ENCODE peak calls at places on chromosomes 3 and 15, in five cellular contexts. Z is testis, Y is psoas muscle, B is heart right ventricle, Q is heart left ventricle. F is an unnamed sample.
A peak's percentile ranks its signal among the peaks of the same experiment; 100 is the strongest.

GRCh38 chr15:57743424-57743823 is 36.9 kb downstream of the POLR2M start:
- DNase-seq in Z (no peak), Y (no peak), B (no peak), Q (no peak), F (no peak)

GRCh38 chr3:128424508-128425069 is 42.1 kb downstream of the DNAJB8 start:
- DNase-seq in Z (no peak), Y (no peak), B (no peak), Q (no peak), F (no peak)

GRCh38 chr3:51522273-51522981 is 16.1 kb upstream of the RAD54L2 start:
- DNase-seq in Z (no peak), Y (no peak), B (no peak), Q (no peak), F (no peak)

GRCh38 chr3:103218146-103218545 is 783.3 kb downstream of the ZPLD1 start:
- DNase-seq in Z (no peak), Y (no peak), B (no peak), Q (no peak), F (no peak)

GRCh38 chr15:32855942-32856341 is 138.1 kb downstream of the GREM1 start:
- DNase-seq in Z (no peak), Y (no peak), B (peak; percentile 7), Q (no peak), F (peak; percentile 33)

GRCh38 chr15:32871887-32872286 is 154.1 kb downstream of the GREM1 start:
- DNase-seq in Z (no peak), Y (no peak), B (no peak), Q (no peak), F (no peak)

GRCh38 chr15:46879067-46879770 is 838.1 kb upstream of the SEMA6D start:
- DNase-seq in Z (no peak), Y (no peak), B (no peak), Q (no peak), F (no peak)

GRCh38 chr3:128360243-128360642 is 106.4 kb downstream of the DNAJB8 start:
- DNase-seq in Z (no peak), Y (no peak), B (no peak), Q (peak; percentile 22), F (no peak)

GRCh38 chr3:153621988-153622387 is 460.0 kb downstream of the RAP2B start:
- DNase-seq in Z (no peak), Y (no peak), B (no peak), Q (no peak), F (no peak)

GRCh38 chr3:112117826-112118571 is 15.0 kb downstream of the GCSAM start:
- DNase-seq in Z (peak; percentile 23), Y (no peak), B (no peak), Q (peak; percentile 33), F (peak; percentile 37)

GRCh38 chr3:49015765-49016164 is 2.6 kb downstream of the DALRD3 start:
- DNase-seq in Z (no peak), Y (no peak), B (no peak), Q (no peak), F (no peak)

DNA sequence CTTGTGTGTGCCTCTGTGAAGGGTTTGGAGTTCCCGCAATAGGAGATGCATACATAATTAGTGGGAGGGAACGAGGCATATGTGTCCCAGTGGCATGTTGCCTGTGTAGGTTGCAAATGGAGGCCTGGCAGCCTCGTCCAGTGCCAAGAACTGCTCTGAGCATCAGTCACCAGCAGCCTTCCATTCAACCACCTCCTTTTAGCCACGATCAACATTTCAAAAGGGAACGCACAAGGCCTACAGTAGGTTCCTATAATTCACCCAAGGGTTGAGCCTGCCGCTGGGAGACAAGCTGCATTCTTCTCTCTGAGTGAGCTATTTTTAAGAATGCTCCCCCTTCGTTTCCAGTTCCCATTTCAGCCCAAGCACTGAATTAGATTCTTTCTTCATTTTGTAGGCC is 78.8 kb upstream of the CTNNB1 start:
- DNase-seq in Z (no peak), Y (no peak), B (no peak), Q (no peak), F (no peak)
- H3K27ac ChIP-seq in Z (no peak overlapping the region), Y (no peak overlapping the region), B (peak overlapping the region; percentile 45), Q (peak overlapping the region; percentile 21), F (no peak overlapping the region)

GRCh38 chr15:101679861-101680260 is 27.7 kb upstream of the TM2D3 start:
- DNase-seq in Z (no peak), Y (no peak), B (no peak), Q (no peak), F (no peak)

GRCh38 chr15:101672298-101672697 is 20.1 kb upstream of the TM2D3 start:
- DNase-seq in Z (no peak), Y (no peak), B (no peak), Q (peak; percentile 38), F (no peak)

GRCh38 chr15:101675796-101676582 is 23.8 kb upstream of the TM2D3 start:
- DNase-seq in Z (no peak), Y (no peak), B (no peak), Q (no peak), F (no peak)

GRCh38 chr15:101675015-101675414 is 22.8 kb upstream of the TM2D3 start:
- DNase-seq in Z (no peak), Y (no peak), B (no peak), Q (no peak), F (no peak)

DNA sequence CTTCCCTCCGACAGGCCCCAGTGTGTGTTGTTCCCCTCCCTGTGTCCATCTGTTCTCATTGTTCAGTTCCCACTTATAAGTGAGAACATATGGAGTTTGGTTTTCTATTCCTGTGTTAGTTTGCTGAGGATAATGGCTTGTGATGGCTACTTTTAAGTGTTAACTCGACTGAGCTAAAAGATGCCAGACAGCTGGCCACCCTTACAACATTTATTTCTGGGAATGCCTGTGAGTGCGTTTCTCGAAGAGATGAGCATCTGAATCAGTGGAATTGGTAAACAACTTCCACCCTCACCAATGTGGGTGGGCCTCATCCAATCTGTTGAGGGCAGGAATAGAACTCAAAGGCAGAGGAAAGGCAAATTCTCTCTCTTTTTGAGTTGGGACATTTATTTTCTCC is 24.8 kb upstream of the TM2D3 start:
- DNase-seq in Z (no peak), Y (no peak), B (no peak), Q (no peak), F (no peak)
- H3K27ac ChIP-seq in Z (no peak overlapping the region), Y (no peak overlapping the region), B (no peak overlapping the region), Q (no peak overlapping the region), F (no peak overlapping the region)

DNA sequence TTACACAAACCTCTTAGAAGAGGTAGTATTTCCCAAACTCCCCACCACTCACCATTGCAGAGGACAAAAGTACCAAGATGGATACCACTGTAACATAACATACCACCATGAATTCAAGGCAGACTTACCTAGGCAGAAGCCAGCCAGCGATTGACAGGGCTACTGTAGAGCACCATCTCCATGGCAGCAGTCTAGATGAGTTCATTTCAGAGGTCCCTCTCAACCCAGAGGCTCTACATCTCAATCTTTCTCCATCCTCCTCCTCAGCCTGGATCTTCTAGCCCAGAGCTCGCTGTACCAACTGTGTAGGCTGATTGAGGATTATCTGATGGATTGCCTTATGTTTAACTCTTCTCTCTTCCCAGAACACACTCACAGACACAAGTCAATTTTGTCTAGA is 2.0 kb upstream of the PLIN1 start:
- DNase-seq in Z (no peak), Y (no peak), B (no peak), Q (no peak), F (no peak)
- H3K27ac ChIP-seq in Z (no peak overlapping the region), Y (peak overlapping the region; percentile 59), B (peak overlapping the region; percentile 67), Q (peak overlapping the region; percentile 64), F (no peak overlapping the region)

DNA sequence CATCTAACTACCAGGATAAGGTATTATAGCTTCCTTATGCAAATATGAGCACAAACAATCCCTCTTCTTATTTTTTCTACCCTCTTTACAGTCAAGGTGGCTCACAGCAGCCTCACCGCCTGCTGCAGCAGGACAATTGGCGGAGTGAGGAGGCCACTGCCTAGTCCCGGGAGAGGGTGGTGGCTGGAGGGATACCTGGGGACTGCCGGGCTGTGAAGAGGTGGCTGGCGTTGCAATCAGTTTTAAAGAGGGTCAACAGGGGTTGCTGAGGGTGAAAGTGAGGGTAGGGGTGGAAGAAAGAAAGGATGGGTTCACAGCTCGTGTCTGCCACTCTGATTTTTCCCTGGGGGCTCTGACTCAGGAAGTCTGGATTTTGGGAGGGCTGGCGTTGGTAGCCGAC is 105.1 kb upstream of the SLC6A6 start:
- DNase-seq in Z (no peak), Y (no peak), B (no peak), Q (no peak), F (no peak)
- H3K27ac ChIP-seq in Z (no peak overlapping the region), Y (no peak overlapping the region), B (no peak overlapping the region), Q (no peak overlapping the region), F (no peak overlapping the region)

DNA sequence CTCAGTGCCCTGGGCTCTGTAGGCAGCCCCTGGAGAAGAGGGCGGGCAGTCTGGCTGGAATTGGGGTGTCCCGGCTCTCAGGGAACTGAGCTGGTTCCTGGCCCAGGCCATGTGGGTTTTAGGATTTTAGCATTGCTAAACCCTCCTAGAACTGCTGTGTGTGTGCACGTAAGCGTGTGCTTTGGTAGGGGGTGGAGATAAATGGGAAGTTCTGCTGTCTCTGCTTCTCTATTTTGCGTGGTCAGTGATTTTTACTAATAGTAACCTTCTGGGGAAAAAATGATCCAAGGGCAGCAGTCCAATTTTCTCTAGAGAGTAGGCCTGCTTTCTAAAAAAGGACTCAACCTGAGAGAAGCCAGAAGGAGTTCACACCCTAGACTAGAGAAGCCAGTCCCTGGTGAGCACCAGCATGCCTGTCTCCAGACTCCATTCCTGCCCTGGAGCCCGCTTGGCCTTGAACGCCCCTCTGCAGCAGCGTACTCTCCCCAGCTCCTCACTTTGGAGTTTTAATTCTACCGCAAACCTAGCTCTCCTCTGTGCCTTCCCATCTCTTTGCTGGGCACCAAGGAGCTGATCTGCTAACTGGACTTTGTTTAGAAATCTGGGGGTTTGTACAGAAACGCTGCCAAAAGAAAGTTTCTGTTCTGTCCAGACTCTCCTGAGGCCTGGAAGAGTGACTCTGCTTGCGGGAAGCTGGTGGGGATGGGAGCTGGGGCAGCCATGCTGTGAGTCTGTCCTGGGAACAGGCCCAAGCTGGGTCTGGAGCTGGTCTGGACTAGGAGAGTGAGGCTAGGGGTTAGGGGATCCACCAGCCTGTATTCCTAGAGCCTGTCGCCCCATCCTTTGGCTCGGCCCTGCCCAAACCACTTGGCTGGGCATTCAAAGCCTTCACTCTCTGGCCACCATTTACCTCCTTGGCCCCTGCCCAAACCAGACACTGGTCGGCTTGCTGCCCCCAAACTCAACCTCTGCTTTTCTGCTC is 19.7 kb downstream of the CORO2B start:
- DNase-seq in Z (peak; percentile 50), Y (no peak), B (no peak), Q (peak; percentile 46), F (no peak)
- H3K27ac ChIP-seq in Z (peak overlapping the region; percentile 37), Y (no peak overlapping the region), B (peak overlapping the region; percentile 33), Q (no peak overlapping the region), F (no peak overlapping the region)

GRCh38 chr3:46107682-46108081 is 80.4 kb upstream of the XCR1 start:
- DNase-seq in Z (no peak), Y (no peak), B (no peak), Q (no peak), F (no peak)
- H3K27ac ChIP-seq in Z (no peak overlapping the region), Y (no peak overlapping the region), B (no peak overlapping the region), Q (no peak overlapping the region), F (no peak overlapping the region)

DNA sequence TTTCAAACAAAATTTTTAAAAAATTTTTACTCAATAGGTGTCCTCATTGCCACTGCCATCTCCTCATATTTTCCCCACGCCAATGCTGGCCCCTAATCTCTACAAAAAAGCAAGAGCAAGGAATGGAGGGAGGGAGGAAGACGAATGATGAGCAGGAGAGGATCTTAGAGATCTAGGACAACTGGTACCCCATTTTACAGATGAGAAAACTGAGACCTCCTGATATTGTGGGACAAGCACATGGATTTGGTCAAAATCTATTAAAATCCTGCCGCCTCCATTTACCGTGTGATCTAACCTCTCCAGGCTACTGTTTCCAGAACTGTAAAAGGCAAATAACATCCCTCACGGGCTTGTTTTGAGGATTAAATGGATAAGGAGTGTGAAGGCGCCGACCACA is 4.6 kb downstream of the HEG1 start:
- DNase-seq in Z (no peak), Y (no peak), B (no peak), Q (no peak), F (no peak)
- H3K27ac ChIP-seq in Z (no peak overlapping the region), Y (peak overlapping the region; percentile 54), B (peak overlapping the region; percentile 97), Q (peak overlapping the region; percentile 82), F (no peak overlapping the region)

F was measured in adrenal gland.